ENCODE peak calls at places on chromosomes 1 and 21, in six cellular contexts. S, H, Z, C, A and V are unnamed samples.

GRCh38 chr1:53617382-53618217 is 121.4 kb downstream of the GLIS1 start:
- DNase-seq in S (no peak), H (peak), Z (no peak), C (no peak), A (no peak), V (no peak)

GRCh38 chr1:208652300-208653160 is 408.3 kb upstream of the PLXNA2 start:
- DNase-seq in S (peak), H (peak), Z (peak), C (peak), A (peak), V (peak)

GRCh38 chr1:241870290-241870689 is 22.3 kb downstream of the EXO1 start:
- DNase-seq in S (peak), H (no peak), Z (no peak), C (no peak), A (no peak), V (no peak)

GRCh38 chr1:97911266-97912215 is 9.3 kb downstream of the DPYD start:
- DNase-seq in S (no peak), H (no peak), Z (no peak), C (no peak), A (no peak), V (no peak)

GRCh38 chr1:54331843-54332688 is 74.1 kb downstream of the SSBP3 start:
- DNase-seq in S (no peak), H (no peak), Z (no peak), C (no peak), A (no peak), V (no peak)

GRCh38 chr1:197774691-197775281 is 494 bp downstream of the DENND1B start:
- DNase-seq in S (no peak), H (no peak), Z (peak), C (peak), A (peak), V (no peak)

GRCh38 chr1:194618101-194618500 is 1431.7 kb upstream of the B3GALT2 start:
- DNase-seq in S (no peak), H (no peak), Z (no peak), C (no peak), A (no peak), V (no peak)

GRCh38 chr1:39204441-39205081 is at the start of gene MACF1:
- DNase-seq in S (peak), H (no peak), Z (peak), C (no peak), A (peak), V (peak)

GRCh38 chr1:116193768-116194167 is 82.6 kb downstream of the MAB21L3 start:
- DNase-seq in S (no peak), H (no peak), Z (no peak), C (no peak), A (no peak), V (no peak)

GRCh38 chr1:242216368-242216767 is 217.5 kb upstream of the MAP1LC3C start:
- DNase-seq in S (no peak), H (no peak), Z (no peak), C (no peak), A (no peak), V (no peak)

GRCh38 chr1:161905269-161905884 is 118.3 kb downstream of the OLFML2B start:
- DNase-seq in S (no peak), H (no peak), Z (peak), C (no peak), A (peak), V (no peak)

GRCh38 chr1:104468282-104468681 is 718.6 kb downstream of the AMY1C start:
- DNase-seq in S (no peak), H (no peak), Z (no peak), C (no peak), A (no peak), V (no peak)

GRCh38 chr1:22143065-22143514 is at the start of gene WNT4:
- DNase-seq in S (no peak), H (no peak), Z (peak), C (no peak), A (peak), V (no peak)

GRCh38 chr1:118563969-118564951 is 379.2 kb upstream of the SPAG17 start:
- DNase-seq in S (no peak), H (no peak), Z (no peak), C (no peak), A (no peak), V (no peak)

GRCh38 chr1:84988588-84988987 is 8.3 kb downstream of the MCOLN2 start:
- DNase-seq in S (no peak), H (no peak), Z (no peak), C (no peak), A (no peak), V (no peak)

GRCh38 chr1:118960026-118960561 is 28.0 kb downstream of the TBX15 start:
- DNase-seq in S (no peak), H (no peak), Z (no peak), C (no peak), A (no peak), V (no peak)

GRCh38 chr1:19006000-19006399 is 49.5 kb upstream of the IFFO2 start:
- DNase-seq in S (no peak), H (no peak), Z (no peak), C (no peak), A (no peak), V (no peak)

GRCh38 chr1:14658642-14659041 is 60.2 kb downstream of the KAZN start:
- DNase-seq in S (no peak), H (no peak), Z (no peak), C (no peak), A (no peak), V (no peak)

GRCh38 chr1:67339623-67340343 is 32.1 kb downstream of the IL12RB2 start:
- DNase-seq in S (peak), H (peak), Z (peak), C (no peak), A (peak), V (peak)

GRCh38 chr1:229625893-229626831 is at the start of the genes TAF5L and URB2:
- DNase-seq in S (peak), H (peak), Z (peak), C (peak), A (peak), V (peak)

GRCh38 chr1:243974451-243975292 is 76.4 kb upstream of the ZBTB18 start:
- DNase-seq in S (peak), H (no peak), Z (no peak), C (no peak), A (no peak), V (no peak)

GRCh38 chr1:99457381-99458165 is 188.3 kb upstream of the PALMD start:
- DNase-seq in S (no peak), H (peak), Z (peak), C (no peak), A (peak), V (no peak)

GRCh38 chr21:41776778-41777177 is 9.9 kb upstream of the RIPK4 start:
- DNase-seq in S (no peak), H (no peak), Z (no peak), C (no peak), A (no peak), V (no peak)